ENCODE peak calls at places on chromosomes 16 and 17, in four cellular contexts. M, B, V and D are unnamed samples.

GRCh38 chr16:27972500-27972899 is 91.0 kb downstream of the GSG1L start:
- DNase-seq in M (peak; percentile 31), V (no peak), B (peak; percentile 11), D (peak; percentile 19)

GRCh38 chr16:18800674-18801196 is 614 bp downstream of the ARL6IP1 start:
- DNase-seq in M (peak; percentile 48), V (no peak), B (peak; percentile 17), D (peak; percentile 39)

GRCh38 chr17:76716146-76716833 is 5.5 kb upstream of the MXRA7 start:
- DNase-seq in V (no peak), M (no peak), B (no peak), D (no peak)

GRCh38 chr17:74516561-74516960 is 14.7 kb downstream of the CD300LB start:
- DNase-seq in B (no peak), M (no peak), V (no peak), D (peak; percentile 5)

GRCh38 chr16:66996324-66996982 is 8.1 kb downstream of the CES4A start:
- DNase-seq in V (peak; percentile 76), B (no peak), M (no peak), D (no peak)

GRCh38 chr16:30086291-30087140 is 5.2 kb downstream of the TBX6 start:
- DNase-seq in V (no peak), B (no peak), M (no peak), D (no peak)

GRCh38 chr16:86996081-86996480 is 321.1 kb downstream of the C16orf95 start:
- DNase-seq in V (no peak), B (no peak), M (no peak), D (no peak)

GRCh38 chr17:75032896-75033294 is 13.9 kb downstream of the ATP5PD start:
- DNase-seq in B (no peak), M (no peak), V (peak; percentile 52), D (peak; percentile 38)

GRCh38 chr16:48384982-48385271 is 286 bp downstream of the SIAH1 start:
- DNase-seq in M (no peak), V (no peak), B (no peak), D (no peak)

GRCh38 chr17:69245617-69246016 is 17.0 kb upstream of the ABCA10 start:
- DNase-seq in V (no peak), B (no peak), M (no peak), D (no peak)

GRCh38 chr16:82699711-82700495 is 73.1 kb downstream of the CDH13 start:
- DNase-seq in B (no peak), M (no peak), V (peak; percentile 60), D (peak; percentile 22)

GRCh38 chr16:87459027-87459426 is 33.8 kb downstream of the ZCCHC14 start:
- DNase-seq in B (no peak), M (no peak), V (no peak), D (no peak)

GRCh38 chr17:1124896-1125774 is 54.6 kb downstream of the ABR start:
- DNase-seq in M (no peak), B (no peak), V (no peak), D (no peak)

GRCh38 chr16:5619314-5619713 is 521.7 kb upstream of the EEF2KMT start:
- DNase-seq in M (no peak), B (no peak), V (no peak), D (no peak)

GRCh38 chr17:2977157-2977556 is 86.2 kb downstream of the OR1D5 start:
- DNase-seq in B (no peak), V (no peak), M (no peak), D (no peak)

GRCh38 chr17:10657866-10658265 is 757 bp upstream of the MYH3 start:
- DNase-seq in M (no peak), B (no peak), V (no peak), D (no peak)

GRCh38 chr16:22262460-22262859 is 34.7 kb upstream of the POLR3E start:
- DNase-seq in B (no peak), M (no peak), V (no peak), D (no peak)

GRCh38 chr17:49409066-49409465 is 5.6 kb downstream of the PHB1 start:
- DNase-seq in M (no peak), B (peak; percentile 71), V (no peak), D (peak; percentile 80)

GRCh38 chr17:28141333-28141732 is 98.9 kb downstream of the NLK start:
- DNase-seq in M (no peak), B (no peak), V (no peak), D (no peak)

GRCh38 chr17:37614391-37614790 is 5.2 kb upstream of the SYNRG start:
- DNase-seq in B (no peak), M (no peak), V (no peak), D (no peak)

DNA sequence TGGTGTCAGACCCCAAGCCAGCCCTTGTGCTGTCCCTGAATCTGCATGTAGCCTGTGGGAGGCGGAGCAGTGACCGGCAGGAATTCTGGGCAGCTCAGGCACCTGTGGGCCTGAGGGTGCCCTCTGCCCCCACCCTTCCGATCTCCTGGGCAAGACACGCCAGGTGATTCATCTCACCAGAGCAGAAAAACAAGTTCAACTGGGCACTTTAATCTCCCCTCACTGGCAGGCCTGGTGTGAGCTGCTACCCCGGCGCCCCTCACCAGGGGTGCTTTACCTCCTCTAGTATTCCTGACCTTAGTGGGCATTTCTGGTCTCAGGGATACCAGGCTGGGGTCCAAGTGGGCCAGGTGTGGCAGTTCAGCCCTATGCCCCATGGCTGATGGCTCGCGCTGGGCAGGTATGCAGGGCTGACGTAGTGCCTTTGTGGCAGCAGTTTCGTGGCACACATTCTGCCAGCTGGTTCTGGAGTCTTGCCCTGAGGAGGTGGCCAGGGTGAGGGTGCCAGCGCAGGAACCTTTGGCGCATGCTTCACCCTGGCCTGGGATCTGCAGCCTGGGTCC is 6.0 kb downstream of the ERBB2 start:
- DNase-seq in V (no peak), M (no peak), B (peak; percentile 78), D (peak; percentile 85)
- H3K4me3 ChIP-seq in V (no peak overlapping the region), M (no peak overlapping the region), B (no peak overlapping the region), D (no peak overlapping the region)

GRCh38 chr17:57636985-57637667 is 108.0 kb downstream of the CCDC182 start:
- DNase-seq in V (no peak), M (no peak), B (peak; percentile 25), D (no peak)
- H3K4me3 ChIP-seq in V (no peak overlapping the region), M (no peak overlapping the region), B (no peak overlapping the region), D (no peak overlapping the region)

DNA sequence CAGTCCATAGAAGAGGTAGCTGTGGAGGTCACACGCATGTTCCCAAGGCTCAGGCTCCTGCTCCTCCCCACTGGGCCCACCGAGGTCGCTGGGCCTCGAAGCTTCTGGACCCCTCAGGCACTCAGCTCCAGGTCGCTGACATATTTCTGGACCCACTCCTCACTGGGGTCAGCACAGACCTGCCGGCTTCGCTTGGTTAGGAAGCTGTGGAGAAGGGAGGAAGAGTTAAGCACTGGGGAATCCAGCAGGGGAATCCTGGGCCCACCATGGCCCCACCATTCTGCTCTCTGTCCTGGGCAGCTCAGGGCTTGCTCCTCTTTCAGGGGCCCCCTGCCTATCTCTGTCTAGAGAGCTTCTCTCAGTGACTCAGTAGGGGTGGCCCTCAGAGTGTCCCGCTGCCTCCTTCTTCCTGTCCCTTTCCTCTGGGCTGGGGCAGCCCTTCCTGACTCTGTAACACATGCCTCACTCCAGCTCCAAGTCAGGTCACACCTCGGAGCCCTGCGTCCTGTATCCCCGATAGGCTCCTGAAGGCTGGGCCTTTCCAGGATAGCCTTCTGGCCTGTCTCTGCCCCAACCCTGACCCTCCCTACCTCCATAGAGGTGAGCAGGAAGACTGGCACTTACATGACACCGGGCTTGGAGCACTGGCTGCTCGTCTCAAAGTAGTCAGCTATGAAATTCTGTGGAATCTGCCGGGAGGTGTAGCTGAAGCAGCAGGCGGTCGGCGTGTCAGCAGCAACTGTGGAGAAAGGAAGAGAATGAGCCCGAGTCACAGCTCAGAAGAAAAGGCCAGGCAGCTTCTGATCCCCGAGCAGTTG is 1.2 kb downstream of the CCL3 start:
- DNase-seq in V (no peak), B (no peak), M (no peak), D (no peak)
- H3K4me3 ChIP-seq in V (no peak overlapping the region), B (no peak overlapping the region), M (no peak overlapping the region), D (no peak overlapping the region)

GRCh38 chr17:17959520-17960361 is 12.5 kb downstream of the TOM1L2 start:
- DNase-seq in M (no peak), V (no peak), B (no peak), D (no peak)
- H3K4me3 ChIP-seq in M (no peak overlapping the region), V (no peak overlapping the region), B (no peak overlapping the region), D (no peak overlapping the region)

DNA sequence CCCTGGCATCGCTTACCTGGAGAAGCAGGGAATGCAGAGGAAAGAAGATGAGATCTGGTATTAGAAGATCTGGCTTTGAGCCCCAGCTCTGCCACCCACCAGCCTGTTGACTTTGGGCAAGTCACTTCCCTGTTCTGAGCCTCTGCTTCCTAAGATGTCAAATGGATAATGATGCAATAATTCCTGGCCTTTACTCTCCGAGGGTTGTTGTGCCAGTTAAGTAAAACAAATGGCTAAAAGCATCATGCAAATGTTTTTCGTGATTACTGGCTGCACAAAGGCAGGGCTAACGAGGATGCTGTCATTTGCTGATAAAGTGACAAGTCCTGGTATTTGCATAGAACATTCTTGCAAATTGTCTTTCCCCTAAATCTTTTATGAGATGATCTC is 1.3 kb upstream of the ZNF821 start:
- DNase-seq in V (no peak), B (no peak), M (no peak), D (no peak)
- H3K4me3 ChIP-seq in V (no peak overlapping the region), B (no peak overlapping the region), M (peak overlapping the region; percentile 94), D (no peak overlapping the region)

DNA sequence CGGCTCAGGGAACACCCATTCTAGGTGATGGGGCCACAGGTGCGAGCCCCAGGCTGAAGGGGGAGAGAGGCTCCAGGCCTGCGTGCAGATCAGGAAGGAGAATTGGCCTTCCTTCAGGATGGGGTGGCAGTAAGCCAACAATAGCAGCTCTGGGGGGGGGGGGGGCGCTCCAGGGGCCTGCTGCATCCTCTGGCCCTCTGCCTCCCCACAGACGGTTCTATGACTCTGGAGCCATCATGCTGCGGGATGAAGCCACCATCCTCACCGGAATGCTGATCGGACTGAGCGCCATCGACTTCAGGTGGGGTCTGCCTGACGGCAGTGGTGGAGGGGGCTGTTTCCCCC is 6.1 kb downstream of the RUNDC3A start:
- DNase-seq in B (no peak), V (no peak), M (no peak), D (no peak)
- H3K4me3 ChIP-seq in B (no peak overlapping the region), V (no peak overlapping the region), M (no peak overlapping the region), D (no peak overlapping the region)

DNA sequence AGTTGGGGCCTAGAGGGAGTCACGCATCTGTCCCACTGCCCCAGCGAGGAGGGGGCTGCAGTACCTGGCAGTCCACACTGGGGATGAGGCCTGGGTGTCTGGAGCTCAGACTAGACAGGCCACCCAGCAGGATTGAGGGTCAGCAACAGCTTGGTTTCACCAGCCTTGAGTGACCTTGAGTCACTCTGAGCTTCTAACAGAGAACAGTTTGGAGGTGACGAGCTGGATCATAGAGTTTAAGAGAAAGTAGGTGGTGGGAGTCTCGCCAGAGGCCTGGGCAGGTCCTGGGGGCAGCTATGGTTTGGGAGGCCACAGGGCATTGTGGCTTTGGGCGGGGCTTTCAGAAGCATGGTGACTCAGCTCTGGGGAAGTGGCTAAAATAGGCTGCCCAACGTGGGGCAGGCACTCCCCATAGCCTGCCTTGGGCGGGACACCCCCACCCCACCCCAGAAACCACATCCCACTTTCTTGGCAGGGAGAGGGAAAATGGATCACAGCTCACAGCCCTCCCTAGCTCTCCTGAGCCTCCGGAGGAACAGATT is 20.5 kb downstream of the CDC42EP4 start:
- DNase-seq in B (peak; percentile 76), V (peak; percentile 68), M (no peak), D (peak; percentile 73)
- H3K4me3 ChIP-seq in B (no peak overlapping the region), V (peak overlapping the region; percentile 1), M (no peak overlapping the region), D (no peak overlapping the region)

DNA sequence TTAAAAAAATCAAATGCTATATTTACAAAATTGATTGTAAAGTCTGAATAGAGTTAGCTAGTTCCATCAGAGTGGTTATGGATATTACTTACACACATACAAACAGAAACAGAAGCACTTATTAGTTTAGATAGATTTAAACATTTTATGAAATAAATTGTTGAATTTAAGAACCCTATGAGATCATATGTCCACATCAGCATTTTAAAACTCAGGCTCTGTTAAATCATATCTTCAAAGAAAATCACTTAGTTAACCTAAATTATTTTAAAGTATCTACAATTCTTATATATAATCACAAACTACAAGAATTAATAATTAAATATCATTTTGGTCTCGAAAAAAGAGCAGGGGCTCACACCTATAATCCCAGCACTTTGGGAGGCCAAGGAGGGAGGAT is 42.5 kb downstream of the HELZ start:
- DNase-seq in M (no peak), B (no peak), V (no peak), D (no peak)
- H3K4me3 ChIP-seq in M (no peak overlapping the region), B (no peak overlapping the region), V (no peak overlapping the region), D (no peak overlapping the region)